ENCODE peak calls at places on chromosomes 11 and 22, in six cellular contexts. G is K562, A is A549, O is HepG2, E is GM12878, V is upper lobe of left lung. C is an unnamed sample.

GRCh38 chr22:37267128-37267587 is 15.2 kb upstream of the CYTH4 start:
- ATAC-seq in A (peak), G (peak), V (peak), O (peak), E (peak), C (peak)

GRCh38 chr11:111736621-111737055 is 29.6 kb downstream of the PPP2R1B start:
- ATAC-seq in E (no peak), G (no peak), V (no peak), O (no peak), A (no peak), C (no peak)

GRCh38 chr11:111836162-111836561 is 35.2 kb downstream of the ALG9 start:
- ATAC-seq in O (no peak), V (no peak), A (no peak), E (no peak), G (no peak), C (peak)

GRCh38 chr11:122422707-122423106 is 232.8 kb upstream of the UBASH3B start:
- ATAC-seq in E (no peak), G (no peak), V (no peak), A (peak), O (no peak), C (no peak)

GRCh38 chr22:44449061-44449682 is 48.9 kb downstream of the RTL6 start:
- ATAC-seq in E (no peak), A (peak), O (no peak), G (peak), V (no peak), C (no peak)

GRCh38 chr11:74784234-74784633 is 35.6 kb downstream of the RNF169 start:
- ATAC-seq in A (no peak), O (no peak), E (peak), V (no peak), G (no peak), C (no peak)

GRCh38 chr11:30772908-30773307 is 186.8 kb upstream of the MPPED2 start:
- ATAC-seq in E (no peak), V (no peak), A (no peak), O (no peak), G (no peak), C (no peak)

GRCh38 chr11:11605821-11606450 is 15.9 kb downstream of the GALNT18 start:
- ATAC-seq in V (no peak), A (no peak), G (no peak), E (no peak), O (no peak), C (no peak)

GRCh38 chr11:64863381-64864060 is 14.9 kb downstream of the EHD1 start:
- ATAC-seq in E (no peak), V (peak), G (no peak), O (no peak), A (no peak), C (peak)

GRCh38 chr22:28151241-28151640 is 232.2 kb upstream of the PITPNB start:
- ATAC-seq in A (no peak), G (no peak), V (no peak), O (peak), E (no peak), C (no peak)

GRCh38 chr22:20576445-20576816 is 69.0 kb downstream of the MED15 start:
- ATAC-seq in A (no peak), E (no peak), V (peak), O (no peak), G (no peak), C (no peak)

GRCh38 chr11:45282070-45282469 is 4.1 kb downstream of the SYT13 start:
- ATAC-seq in G (no peak), O (no peak), E (no peak), A (no peak), V (no peak), C (no peak)

GRCh38 chr11:3008746-3009336 is 16.7 kb upstream of the NAP1L4 start:
- ATAC-seq in A (no peak), O (no peak), V (no peak), G (no peak), E (no peak), C (no peak)

GRCh38 chr11:43130616-43131015 is 181.2 kb upstream of the API5 start:
- ATAC-seq in O (peak), A (no peak), G (no peak), V (no peak), E (peak), C (no peak)

GRCh38 chr22:17009640-17010291 is 1.7 kb upstream of the GAB4 start:
- ATAC-seq in E (peak), G (peak), A (no peak), V (peak), O (peak), C (no peak)

GRCh38 chr22:23055448-23056179 is 14.7 kb upstream of the GNAZ start:
- ATAC-seq in G (no peak), A (no peak), V (no peak), O (no peak), E (no peak), C (no peak)

GRCh38 chr11:48001438-48002021 is 21.2 kb downstream of the PTPRJ start:
- ATAC-seq in V (peak), O (no peak), A (peak), G (no peak), E (peak), C (peak)

DNA sequence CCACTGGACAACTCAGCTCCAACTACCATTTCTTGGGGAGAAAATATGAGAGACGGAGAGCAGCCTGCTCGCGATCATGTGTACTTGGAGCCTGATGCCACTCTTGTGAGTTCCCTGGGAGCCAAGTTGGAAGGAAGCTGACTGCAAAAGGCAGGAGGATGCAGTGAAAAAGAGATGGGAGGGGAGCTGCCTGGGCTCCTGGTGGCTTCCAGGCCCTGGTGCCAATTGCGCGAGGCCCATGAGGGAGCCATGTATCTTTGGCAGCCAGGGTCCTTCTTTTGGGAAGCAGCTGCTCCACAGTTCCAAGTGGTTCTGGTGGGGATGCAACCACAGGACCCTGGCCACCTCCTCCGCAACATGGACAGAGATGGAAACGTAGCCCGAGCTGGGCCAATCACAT is 11.1 kb downstream of the C11orf91 start:
- ATAC-seq in O (no peak), E (no peak), A (no peak), G (no peak), V (no peak), C (no peak)
- TF ChIP-seq EP300 in O (no peak), E (no peak), A (no peak), G (no peak), V (no peak), C (no peak)

GRCh38 chr22:30182365-30182764 is 64.2 kb downstream of the LIF start:
- ATAC-seq in O (peak), V (no peak), A (no peak), G (no peak), E (no peak), C (no peak)
- TF ChIP-seq EP300 in O (no peak), V (no peak), A (no peak), G (no peak), E (no peak), C (no peak)

GRCh38 chr11:15688351-15688792 is 573.6 kb downstream of the INSC start:
- ATAC-seq in V (no peak), A (no peak), G (no peak), E (no peak), O (peak), C (no peak)
- TF ChIP-seq EP300 in V (no peak), A (no peak), G (no peak), E (no peak), O (no peak), C (no peak)

GRCh38 chr11:76769645-76770586 is 13.2 kb upstream of the TSKU start:
- ATAC-seq in V (no peak), A (peak), G (no peak), O (peak), E (no peak), C (no peak)
- TF ChIP-seq EP300 in V (no peak), A (peak), G (no peak), O (peak), E (no peak), C (no peak)

GRCh38 chr22:26460202-26460601 is 23.4 kb downstream of the HPS4 start:
- ATAC-seq in O (no peak), E (no peak), V (no peak), G (no peak), A (no peak), C (no peak)

GRCh38 chr22:26463688-26464087 is 19.9 kb downstream of the HPS4 start:
- ATAC-seq in O (no peak), V (no peak), E (no peak), A (no peak), G (no peak), C (no peak)

GRCh38 chr22:26462971-26463661 is 20.5 kb downstream of the HPS4 start:
- ATAC-seq in O (no peak), E (no peak), V (no peak), G (no peak), A (no peak), C (no peak)

GRCh38 chr22:26462051-26462450 is 21.5 kb downstream of the HPS4 start:
- ATAC-seq in V (no peak), O (peak), G (no peak), A (no peak), E (no peak), C (no peak)

GRCh38 chr22:26461188-26461810 is 22.3 kb downstream of the HPS4 start:
- ATAC-seq in G (peak), A (peak), V (peak), E (peak), O (peak), C (peak)
- TF ChIP-seq EP300 in G (no peak), A (no peak), V (no peak), E (no peak), O (no peak), C (no peak)

GRCh38 chr22:39941661-39942060 is 18.5 kb upstream of the TMA7B start:
- ATAC-seq in E (no peak), O (no peak), G (no peak), A (no peak), V (no peak), C (no peak)
- TF ChIP-seq EP300 in E (no peak), O (no peak), G (no peak), A (no peak), V (no peak), C (no peak)